ENCODE peak calls at places on chromosomes 11 and 22, in four cellular contexts. F is sciatic nerve, G is globus pallidus, V is DMS79 treated with DMSO at 0.1 percent for 48 hours. W is an unnamed sample.

GRCh38 chr11:80873309-80873999 is 1432.6 kb upstream of the TENM4 start:
- DNase-seq in G (no peak), F (no peak), V (no peak), W (no peak)

GRCh38 chr22:19644314-19645223 is 69.7 kb upstream of the SEPTIN5 start:
- DNase-seq in F (peak; percentile 48), V (no peak), G (no peak), W (no peak)

GRCh38 chr22:49432211-49432905 is 395.3 kb downstream of the BRD1 start:
- DNase-seq in G (no peak), F (no peak), V (no peak), W (no peak)

GRCh38 chr22:41468381-41469217 is at the start of the genes ACO2 and PHF5A:
- DNase-seq in F (peak; percentile 99), G (peak; percentile 98), V (peak; percentile 90), W (peak; percentile 99)

GRCh38 chr11:46446343-46446751 is 54.8 kb upstream of the CHRM4 start:
- DNase-seq in F (no peak), G (peak; percentile 26), V (peak; percentile 78), W (no peak)

GRCh38 chr11:71101606-71102005 is 150.8 kb downstream of the SHANK2 start:
- DNase-seq in F (no peak), G (no peak), V (no peak), W (no peak)

GRCh38 chr11:64563966-64564365 is 27.1 kb upstream of the SLC22A12 start:
- DNase-seq in V (no peak), G (no peak), F (no peak), W (no peak)

GRCh38 chr22:35299717-35300497 is at the start of gene TOM1:
- DNase-seq in G (peak; percentile 98), F (peak; percentile 98), V (peak; percentile 68), W (peak; percentile 96)

GRCh38 chr11:93537022-93537421 is 6.2 kb downstream of the SMCO4 start:
- DNase-seq in F (no peak), G (peak; percentile 53), V (peak; percentile 69), W (no peak)

GRCh38 chr11:44171518-44171917 is 76.0 kb downstream of the EXT2 start:
- DNase-seq in V (no peak), F (no peak), G (no peak), W (no peak)

GRCh38 chr11:7595016-7595869 is 78.1 kb downstream of the CYB5R2 start:
- DNase-seq in G (no peak), F (no peak), V (peak; percentile 22), W (no peak)

GRCh38 chr11:64044730-64045386 is 9.1 kb downstream of the FLRT1 start:
- DNase-seq in F (peak; percentile 74), G (peak; percentile 84), V (peak; percentile 28), W (no peak)

GRCh38 chr22:23282089-23282501 is 101.8 kb downstream of the BCR start:
- DNase-seq in F (peak; percentile 76), V (peak; percentile 66), G (peak; percentile 33), W (no peak)

GRCh38 chr11:65596520-65596919 is 920 bp upstream of the KCNK7 start:
- DNase-seq in F (no peak), G (no peak), V (no peak), W (no peak)

GRCh38 chr22:49662681-49663080 is 165.0 kb downstream of the BRD1 start:
- DNase-seq in G (no peak), V (no peak), F (peak; percentile 54), W (no peak)

W was measured in effector CD4-positive, alpha-beta T cell.